ENCODE peak calls at places on chromosomes 5 and 9, in eight cellular contexts. O is astrocyte; B is cardiac muscle cell; E is ovary; U is heart left ventricle; G is stomach; M is transverse colon; Y is CD8-positive, alpha-beta T cell. R is an unnamed sample.

GRCh38 chr5:132927355-132927754 is 36.1 kb downstream of the AFF4 start:
- DNase-seq in O (no peak), B (no peak), E (no peak), U (no peak), G (no peak), M (no peak), Y (no peak), R (no peak)

GRCh38 chr5:170132642-170133448 is 27.1 kb downstream of the FOXI1 start:
- DNase-seq in O (peak), B (peak), E (no peak), U (no peak), G (no peak), M (no peak), Y (no peak), R (no peak)

GRCh38 chr5:170627271-170627670 is 123.5 kb downstream of the KCNIP1 start:
- DNase-seq in O (no peak), B (no peak), E (no peak), U (no peak), G (no peak), M (no peak), Y (no peak), R (no peak)

GRCh38 chr5:56814361-56814962 is 887 bp upstream of the MAP3K1 start:
- DNase-seq in O (no peak), B (no peak), E (peak), U (peak), G (peak), M (peak), Y (peak), R (no peak)

GRCh38 chr9:136095495-136096058 is 488 bp upstream of the NACC2 start:
- DNase-seq in O (no peak), B (peak), E (peak), U (no peak), G (peak), M (no peak), Y (no peak), R (no peak)

GRCh38 chr9:72383978-72384709 is 19.1 kb upstream of the ZFAND5 start:
- DNase-seq in O (peak), B (peak), E (no peak), U (no peak), G (no peak), M (no peak), Y (no peak), R (no peak)

GRCh38 chr9:38208206-38208901 is 139.3 kb upstream of the SHB start:
- DNase-seq in O (no peak), B (no peak), E (no peak), U (no peak), G (no peak), M (no peak), Y (no peak), R (no peak)

GRCh38 chr5:92945630-92946097 is 635.4 kb downstream of the NR2F1-AS1 start:
- DNase-seq in O (peak), B (peak), E (no peak), U (no peak), G (no peak), M (no peak), Y (no peak), R (peak)

GRCh38 chr9:133738806-133739150 is 626 bp upstream of the SARDH start:
- DNase-seq in O (no peak), B (no peak), E (no peak), U (no peak), G (no peak), M (no peak), Y (no peak), R (no peak)

GRCh38 chr9:86282979-86283535 is 719 bp upstream of the ISCA1 start:
- DNase-seq in O (peak), B (peak), E (no peak), U (no peak), G (no peak), M (no peak), Y (no peak), R (no peak)

GRCh38 chr5:67731886-67732285 is 483.7 kb upstream of the PIK3R1 start:
- DNase-seq in O (no peak), B (no peak), E (no peak), U (no peak), G (no peak), M (no peak), Y (no peak), R (no peak)

GRCh38 chr5:6504677-6505414 is 56.2 kb downstream of the UBE2QL1 start:
- DNase-seq in O (peak), B (no peak), E (no peak), U (no peak), G (no peak), M (no peak), Y (no peak), R (no peak)

GRCh38 chr9:69443178-69443577 is 118.2 kb downstream of the ENTREP1 start:
- DNase-seq in O (no peak), B (no peak), E (no peak), U (no peak), G (no peak), M (no peak), Y (no peak), R (no peak)

GRCh38 chr5:169450464-169450863 is 133.1 kb upstream of the SPDL1 start:
- DNase-seq in O (no peak), B (peak), E (no peak), U (no peak), G (no peak), M (no peak), Y (no peak), R (no peak)

GRCh38 chr5:53438486-53439472 is 41.6 kb upstream of the FST start:
- DNase-seq in O (peak), B (peak), E (no peak), U (no peak), G (no peak), M (no peak), Y (no peak), R (no peak)

GRCh38 chr9:28651050-28651722 is 1077.9 kb upstream of the C9orf72 start:
- DNase-seq in O (no peak), B (no peak), E (no peak), U (no peak), G (no peak), M (no peak), Y (no peak), R (no peak)

GRCh38 chr5:39461007-39461682 is 36.4 kb upstream of the DAB2 start:
- DNase-seq in O (no peak), B (no peak), E (no peak), U (peak), G (peak), M (peak), Y (no peak), R (no peak)

GRCh38 chr9:124133752-124134151 is 122.2 kb downstream of the LHX2 start:
- DNase-seq in O (no peak), B (peak), E (no peak), U (peak), G (peak), M (peak), Y (no peak), R (no peak)

GRCh38 chr9:105413486-105414068 is 34.3 kb upstream of the FSD1L start:
- DNase-seq in O (peak), B (peak), E (no peak), U (no peak), G (no peak), M (peak), Y (no peak), R (no peak)

GRCh38 chr5:140049205-140049604 is 6.1 kb upstream of the NRG2 start:
- DNase-seq in O (no peak), B (no peak), E (no peak), U (no peak), G (no peak), M (no peak), Y (no peak), R (no peak)

GRCh38 chr5:3201941-3202340 is 393.7 kb upstream of the IRX1 start:
- DNase-seq in O (no peak), B (no peak), E (no peak), U (no peak), G (no peak), M (no peak), Y (no peak), R (no peak)

GRCh38 chr5:150469718-150470470 is 20.4 kb upstream of the RPS14 start:
- DNase-seq in O (peak), B (peak), E (no peak), U (no peak), G (no peak), M (no peak), Y (no peak), R (no peak)

GRCh38 chr5:58197875-58198274 is 262.0 kb downstream of the PLK2 start:
- DNase-seq in O (no peak), B (no peak), E (no peak), U (no peak), G (no peak), M (no peak), Y (no peak), R (no peak)

GRCh38 chr9:71793386-71794105 is 25.2 kb upstream of the CEMIP2 start:
- DNase-seq in O (peak), B (peak), E (no peak), U (no peak), G (no peak), M (no peak), Y (no peak), R (no peak)

GRCh38 chr9:79382468-79382867 is 189.3 kb upstream of the TLE4 start:
- DNase-seq in O (peak), B (no peak), E (no peak), U (no peak), G (no peak), M (no peak), Y (no peak), R (no peak)

GRCh38 chr9:115158666-115159481 is 40.9 kb upstream of the TNC start:
- DNase-seq in O (no peak), B (peak), E (no peak), U (no peak), G (no peak), M (no peak), Y (no peak), R (no peak)

GRCh38 chr5:91136271-91136670 is 246.8 kb downstream of the ARRDC3 start:
- DNase-seq in O (peak), B (no peak), E (no peak), U (no peak), G (no peak), M (no peak), Y (no peak), R (no peak)

DNA sequence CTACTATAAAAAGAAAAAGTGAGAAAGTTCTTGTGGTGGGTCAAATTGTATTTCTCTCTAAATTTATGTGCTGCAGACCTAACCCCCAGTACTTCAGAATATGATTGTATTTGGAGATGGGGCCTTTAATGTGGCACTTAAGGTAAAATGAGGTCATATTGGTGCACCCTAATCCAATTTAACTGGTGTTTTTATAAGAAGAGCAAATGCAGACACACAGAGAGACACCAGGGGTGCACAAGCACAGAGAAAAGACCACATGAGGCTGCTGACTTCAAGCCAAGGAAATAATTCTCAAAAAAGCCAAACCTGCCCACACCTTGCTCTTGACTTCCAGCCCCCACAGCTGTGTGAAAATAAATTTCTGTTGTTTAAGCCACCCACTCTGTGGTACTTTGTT is 80.2 kb upstream of the HTR4 start:
- DNase-seq in O (no peak), B (no peak), E (no peak), U (no peak), G (no peak), M (no peak), Y (no peak), R (no peak)
- TF ChIP-seq CTCF in O (no peak), B (no peak), E (no peak), U (no peak), G (no peak), M (no peak), Y (no peak), R (no peak)

DNA sequence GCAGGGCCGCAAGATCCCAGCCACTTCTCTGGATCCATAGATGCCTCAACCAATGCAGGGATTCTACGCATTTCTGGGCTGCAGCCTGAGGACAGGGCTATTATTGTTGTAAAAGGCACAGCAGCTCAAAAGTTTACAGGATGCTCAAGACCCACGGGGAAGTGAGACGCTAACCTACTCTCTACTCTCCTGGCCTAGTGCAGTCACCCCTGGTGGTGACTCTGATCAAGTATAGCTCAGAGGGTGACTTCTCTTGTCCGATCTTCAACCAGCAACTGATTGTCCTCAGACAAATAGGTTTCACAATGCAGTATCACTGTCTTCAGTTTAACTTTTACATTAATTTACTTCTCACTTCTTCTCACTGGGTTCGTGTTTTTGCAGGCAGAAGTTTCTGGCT is 34.3 kb upstream of the ZNF354B start:
- DNase-seq in O (no peak), B (no peak), E (no peak), U (no peak), G (no peak), M (no peak), Y (no peak), R (no peak)
- H3K27ac ChIP-seq in O (no peak), B (no peak), E (no peak), U (no peak), G (no peak), M (no peak), Y (no peak), R (no peak)

GRCh38 chr9:89553451-89554020 is 51.3 kb upstream of the GADD45G start:
- DNase-seq in O (no peak), B (no peak), E (no peak), U (no peak), G (no peak), M (no peak), Y (no peak), R (no peak)
- TF ChIP-seq CTCF in O (no peak), B (no peak), E (no peak), U (no peak), G (no peak), M (no peak), Y (no peak), R (no peak)

DNA sequence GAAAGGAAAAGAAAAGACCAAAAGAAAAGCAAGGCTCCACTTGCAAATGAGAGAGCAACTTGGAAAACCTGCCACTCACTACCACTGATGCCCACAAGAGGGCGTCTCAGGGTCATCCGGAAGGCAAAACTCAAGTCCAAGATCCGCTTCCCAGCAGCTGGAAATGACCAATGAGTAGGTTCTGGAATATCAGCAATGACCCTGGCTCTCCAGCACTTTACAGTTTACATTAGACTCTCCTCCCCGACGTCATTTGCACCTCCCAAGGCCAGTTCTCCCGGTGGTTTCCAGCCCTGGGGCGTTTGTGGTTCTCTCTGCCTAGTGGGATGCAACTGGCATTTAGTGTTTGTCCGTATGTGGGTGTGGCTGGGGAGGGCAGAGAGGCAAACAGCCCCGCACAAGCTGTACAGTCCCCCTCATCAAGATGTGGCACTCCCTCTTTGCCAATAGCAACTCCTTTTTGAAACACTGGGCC is 193.8 kb upstream of the ZNF618 start:
- DNase-seq in O (peak), B (peak), E (peak), U (no peak), G (peak), M (peak), Y (peak), R (peak)
- H3K27ac ChIP-seq in O (no peak), B (no peak), E (no peak), U (no peak), G (peak), M (no peak), Y (no peak), R (no peak)

GRCh38 chr5:113294341-113295110 is 140.3 kb downstream of the TSSK1B start:
- DNase-seq in O (peak), B (peak), E (peak), U (peak), G (peak), M (peak), Y (peak), R (peak)
- TF ChIP-seq CTCF in O (no peak), B (peak), E (peak), U (no peak), G (no peak), M (no peak), Y (no peak), R (peak)